ENCODE peak calls at places on chromosomes 12 and 14, in seven cellular contexts. D is IMR-90, C is mesenchymal stem cell, M is neuronal stem cell, J is mesendoderm, Q is H1, Y is trophoblast cell. R is an unnamed sample.

GRCh38 chr12:40917561-40917960 is 225.3 kb downstream of the CNTN1 start:
- DNase-seq in M (no peak), Y (no peak), J (no peak), D (no peak), C (no peak), Q (no peak), R (no peak)

GRCh38 chr12:124625867-124626675 is 58.7 kb upstream of the NCOR2 start:
- DNase-seq in Y (no peak), C (peak; percentile 73), D (peak; percentile 53), J (no peak), M (no peak), Q (no peak), R (no peak)

GRCh38 chr12:2082321-2082720 is 29.5 kb downstream of the CACNA1C start:
- DNase-seq in Y (no peak), D (no peak), Q (no peak), J (no peak), M (no peak), C (no peak), R (peak; percentile 52)

GRCh38 chr12:124497039-124497438 is 70.4 kb downstream of the NCOR2 start:
- DNase-seq in D (peak; percentile 88), Y (no peak), J (no peak), C (peak; percentile 71), Q (no peak), M (no peak), R (no peak)

GRCh38 chr12:16611146-16611545 is 5.2 kb upstream of the LMO3 start:
- DNase-seq in Y (no peak), Q (no peak), J (no peak), C (no peak), D (no peak), M (no peak), R (no peak)

GRCh38 chr12:67693895-67694294 is 45.4 kb downstream of the DYRK2 start:
- DNase-seq in Q (no peak), M (no peak), D (no peak), C (no peak), Y (no peak), J (no peak), R (no peak)

GRCh38 chr14:75554482-75554881 is 23.9 kb upstream of the FLVCR2 start:
- DNase-seq in C (peak; percentile 36), D (peak; percentile 20), J (peak; percentile 61), M (no peak), Q (no peak), Y (peak; percentile 93), R (no peak)

GRCh38 chr14:102150636-102151195 is 11.0 kb downstream of the WDR20 start:
- DNase-seq in M (no peak), C (no peak), D (no peak), J (no peak), Y (no peak), Q (no peak), R (no peak)

GRCh38 chr12:21371050-21371449 is 1.7 kb upstream of the IAPP start:
- DNase-seq in C (no peak), J (no peak), D (no peak), M (no peak), Y (no peak), Q (no peak), R (no peak)

GRCh38 chr12:80778005-80778541 is 61.4 kb downstream of the MYF5 start:
- DNase-seq in Y (no peak), M (no peak), C (peak; percentile 85), Q (no peak), D (peak; percentile 94), J (no peak), R (no peak)

GRCh38 chr12:15216036-15216889 is 5.0 kb downstream of the RERG start:
- DNase-seq in Q (no peak), J (peak; percentile 7), D (no peak), C (no peak), M (no peak), Y (no peak), R (no peak)

GRCh38 chr14:104440297-104440956 is 139.1 kb upstream of the C14orf180 start:
- DNase-seq in J (no peak), Y (no peak), D (no peak), M (no peak), C (no peak), Q (no peak), R (no peak)

GRCh38 chr12:54486173-54486867 is 11.2 kb upstream of the NCKAP1L start:
- DNase-seq in M (no peak), Y (no peak), J (no peak), Q (no peak), D (no peak), C (no peak), R (no peak)

GRCh38 chr12:24918596-24918995 is 30.3 kb downstream of the BCAT1 start:
- DNase-seq in C (no peak), M (no peak), D (peak; percentile 31), Y (no peak), J (no peak), Q (no peak), R (no peak)

GRCh38 chr12:6767301-6767591 is 1.1 kb downstream of the PTMS start:
- DNase-seq in Y (no peak), Q (no peak), D (no peak), M (no peak), C (no peak), J (no peak), R (no peak)

GRCh38 chr14:54538055-54538454 is 28.3 kb downstream of the CGRRF1 start:
- DNase-seq in Y (no peak), J (no peak), M (no peak), Q (no peak), C (no peak), D (no peak), R (no peak)

GRCh38 chr14:56118611-56119181 is 485 bp downstream of the PELI2 start:
- DNase-seq in J (no peak), M (no peak), Y (no peak), C (no peak), D (no peak), Q (no peak), R (no peak)

GRCh38 chr12:94042321-94042720 is 106.1 kb upstream of the PLXNC1 start:
- DNase-seq in D (no peak), Y (no peak), J (peak; percentile 74), M (peak; percentile 43), C (no peak), Q (no peak), R (no peak)

GRCh38 chr14:61663312-61663974 is 31.9 kb upstream of the HIF1A start:
- DNase-seq in C (no peak), Q (no peak), J (no peak), Y (no peak), D (no peak), M (no peak), R (no peak)

GRCh38 chr14:74980746-74981661 is 21.7 kb upstream of the EIF2B2 start:
- DNase-seq in Y (no peak), D (peak; percentile 19), Q (peak; percentile 72), J (peak; percentile 90), M (peak; percentile 81), C (peak; percentile 35), R (peak; percentile 59)

GRCh38 chr14:92719890-92720323 is 28.5 kb downstream of the LGMN start:
- DNase-seq in M (no peak), D (no peak), Q (no peak), C (peak; percentile 33), J (no peak), Y (no peak), R (no peak)

GRCh38 chr14:55062517-55063351 is 11.3 kb downstream of the MAPK1IP1L start:
- DNase-seq in C (no peak), Y (no peak), J (no peak), Q (no peak), M (no peak), D (no peak), R (no peak)

GRCh38 chr12:44875417-44875953 is 630 bp downstream of the NELL2 start:
- DNase-seq in D (no peak), J (peak; percentile 60), C (no peak), Y (no peak), M (peak; percentile 35), Q (peak; percentile 75), R (peak; percentile 64)

GRCh38 chr12:34396006-34396860 is 373.9 kb downstream of the ALG10 start:
- DNase-seq in D (no peak), J (no peak), M (no peak), Q (peak; percentile 3), C (no peak), Y (no peak), R (peak; percentile 13)

GRCh38 chr12:104215638-104216297 is at the start of gene TXNRD1:
- DNase-seq in C (peak; percentile 88), J (peak; percentile 91), Y (peak; percentile 86), D (peak; percentile 76), M (peak; percentile 67), Q (peak; percentile 90), R (peak; percentile 91)

GRCh38 chr14:44529026-44529425 is 21.9 kb upstream of the FSCB start:
- DNase-seq in J (no peak), Y (no peak), C (peak; percentile 53), Q (no peak), D (no peak), M (no peak), R (no peak)

DNA sequence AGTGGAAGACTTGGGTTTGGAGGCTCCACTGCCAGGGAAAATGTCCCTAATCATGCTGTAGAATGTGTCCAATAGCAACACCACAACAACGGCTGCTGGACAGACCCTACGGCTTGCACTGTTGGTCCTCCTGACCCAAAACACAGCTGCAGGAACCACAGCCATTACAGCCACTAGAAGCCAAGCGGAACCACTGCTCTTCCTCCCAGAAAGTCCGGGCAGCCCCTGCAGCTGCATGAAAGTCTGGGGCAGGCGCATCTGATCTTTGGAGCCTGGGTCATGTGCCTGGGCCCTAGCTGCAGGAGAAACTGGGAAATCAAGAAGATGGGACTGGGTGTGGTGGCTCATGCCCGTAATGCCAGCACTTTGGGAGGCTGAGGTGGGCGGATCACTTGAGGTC is 124.7 kb upstream of the METAP2 start:
- DNase-seq in J (no peak), M (no peak), Q (no peak), Y (no peak), D (no peak), C (no peak), R (no peak)
- H3K4me2 ChIP-seq in J (no peak overlapping the region), M (no peak overlapping the region), Q (no peak overlapping the region), Y (no peak overlapping the region), D (no peak overlapping the region), C (no peak overlapping the region), R (no peak overlapping the region)

GRCh38 chr12:57416039-57416996 is 14.5 kb downstream of the R3HDM2 start:
- DNase-seq in C (peak; percentile 17), D (peak; percentile 57), Q (no peak), M (no peak), J (peak; percentile 24), Y (no peak), R (no peak)
- H3K4ac ChIP-seq in C (no peak overlapping the region), D (no peak overlapping the region), Q (no peak overlapping the region), M (no peak overlapping the region), J (no peak overlapping the region), Y (no peak overlapping the region), R (no peak overlapping the region)

GRCh38 chr12:501722-502447 is 42.1 kb downstream of the B4GALNT3 start:
- DNase-seq in C (no peak), J (peak; percentile 24), Q (no peak), Y (no peak), M (no peak), D (no peak), R (peak; percentile 68)
- H3K27ac ChIP-seq in C (no peak overlapping the region), J (peak overlapping the region; percentile 6), Q (peak overlapping the region; percentile 53), Y (no peak overlapping the region), M (no peak overlapping the region), D (no peak overlapping the region), R (no peak overlapping the region)

GRCh38 chr12:32357601-32358249 is 41.6 kb upstream of the FGD4 start:
- DNase-seq in Y (no peak), J (no peak), D (no peak), Q (no peak), C (no peak), M (no peak), R (no peak)

DNA sequence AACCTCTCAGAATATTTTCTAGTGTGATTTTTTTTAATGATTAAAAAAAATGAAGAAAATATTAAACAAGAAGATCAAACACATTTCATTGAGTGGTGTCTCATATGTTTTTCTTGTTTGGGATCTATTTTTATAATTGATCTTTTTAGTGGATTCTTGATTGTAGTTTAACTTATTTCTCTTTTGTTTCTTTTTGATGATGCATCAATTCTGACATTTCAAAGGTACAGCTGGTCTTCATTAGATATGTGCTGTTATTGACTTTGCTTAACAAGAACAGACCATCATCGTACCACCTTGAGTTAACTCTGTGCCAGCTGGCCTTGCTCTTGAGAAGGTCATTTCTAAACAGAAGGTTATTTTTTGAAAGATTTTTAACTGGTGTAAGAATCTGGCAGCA is 45.8 kb upstream of the FGD4 start:
- DNase-seq in C (no peak), Y (no peak), M (no peak), J (no peak), Q (no peak), D (no peak), R (no peak)
- H3K4me2 ChIP-seq in C (no peak overlapping the region), Y (no peak overlapping the region), M (no peak overlapping the region), J (no peak overlapping the region), Q (no peak overlapping the region), D (no peak overlapping the region), R (no peak overlapping the region)

R was measured in H9.